ENCODE peak calls at places on chromosomes 2 and 18, in nine cellular contexts. C is RPMI7951; D is activated gamma-delta T cell treated with anti-CD3 and anti-CD28 coated beads, Interleukin-2, amount 50 U/mL, for 16 hours; I is EH; S is Kasumi-1; G is activated CD8-positive, alpha-beta memory T cell treated with anti-CD3 and anti-CD28 coated beads for 48 hours; X is activated T-cell treated with anti-CD3 and anti-CD28 coated beads for 24 hours; T is stimulated activated CD4-positive, alpha-beta T cell treated with anti-CD3 and anti-CD28 coated beads, Interleukin-15, amount 100 ng/mL, for 24 hours; Z is astrocyte. B is an unnamed sample.

GRCh38 chr18:63979409-63979908 is 9.6 kb downstream of the SERPINB8 start:
- DNase-seq in X (no peak), D (peak), I (peak), S (peak), G (no peak), Z (peak), C (peak), T (peak), B (peak)

GRCh38 chr2:112821142-112821541 is 15.4 kb downstream of the IL1B start:
- DNase-seq in X (peak), C (no peak), I (no peak), Z (no peak), D (no peak), S (no peak), G (peak), T (peak), B (peak)

GRCh38 chr2:224807153-224807964 is 91.2 kb upstream of the CCDC195 start:
- DNase-seq in C (peak), S (no peak), Z (no peak), T (no peak), I (no peak), X (no peak), D (no peak), G (no peak), B (no peak)

GRCh38 chr2:190979906-190980629 is 33.9 kb downstream of the STAT1 start:
- DNase-seq in I (peak), C (peak), T (no peak), Z (peak), G (no peak), S (no peak), X (no peak), D (no peak), B (no peak)

GRCh38 chr2:50615296-50615695 is 416.6 kb downstream of the NRXN1 start:
- DNase-seq in I (no peak), T (no peak), X (no peak), C (no peak), D (no peak), S (no peak), G (no peak), Z (no peak), B (no peak)

GRCh38 chr2:98881153-98881650 is 54.8 kb downstream of the CRACDL start:
- DNase-seq in D (no peak), Z (no peak), S (no peak), T (no peak), I (no peak), C (no peak), G (no peak), X (no peak), B (no peak)

GRCh38 chr2:232231514-232231913 is 147.0 kb upstream of the ALPP start:
- DNase-seq in X (no peak), I (no peak), T (no peak), C (no peak), G (no peak), Z (no peak), D (no peak), S (no peak), B (no peak)

GRCh38 chr18:12543697-12544096 is 114.2 kb downstream of the SPIRE1 start:
- DNase-seq in C (no peak), S (no peak), D (no peak), G (no peak), X (no peak), I (no peak), T (no peak), Z (peak), B (no peak)

GRCh38 chr2:171430516-171431410 is 3.0 kb downstream of the METTL8 start:
- DNase-seq in X (no peak), C (no peak), I (no peak), Z (no peak), D (no peak), S (no peak), G (no peak), T (no peak), B (no peak)

GRCh38 chr2:218992703-218993344 is 398 bp downstream of the CRYBA2 start:
- DNase-seq in T (peak), D (no peak), Z (no peak), X (no peak), I (no peak), S (no peak), G (no peak), C (peak), B (no peak)

B was measured in K562.